ENCODE peak calls at places on chromosomes 11 and 22, in six cellular contexts. J is right lobe of liver, F is upper lobe of right lung, X is mucosa of descending colon, L is NCI-H510A treated with DMSO at 0.1 percent for 48 hours, P is AG04450. K is an unnamed sample.

GRCh38 chr11:74634537-74634936 is 42.2 kb downstream of the POLD3 start:
- DNase-seq in J (no peak), F (no peak), L (no peak), X (no peak), P (no peak), K (no peak)

GRCh38 chr11:2803186-2804057 is 82.2 kb downstream of the CDKN1C start:
- DNase-seq in L (no peak), F (peak; percentile 54), J (peak; percentile 37), X (peak; percentile 9), P (no peak), K (peak; percentile 43)

GRCh38 chr11:28793282-28793738 is 685.1 kb downstream of the METTL15 start:
- DNase-seq in L (no peak), J (no peak), X (no peak), P (no peak), F (no peak), K (no peak)

GRCh38 chr11:72534859-72535547 is 100.7 kb upstream of the CLPB start:
- DNase-seq in X (no peak), P (no peak), L (peak; percentile 6), F (no peak), J (no peak), K (no peak)

GRCh38 chr11:73186294-73186850 is 31.7 kb upstream of the P2RY2 start:
- DNase-seq in X (no peak), L (no peak), J (peak; percentile 39), P (no peak), F (no peak), K (peak; percentile 67)

GRCh38 chr11:119625206-119625988 is 103.6 kb downstream of the NECTIN1 start:
- DNase-seq in L (no peak), P (no peak), J (no peak), F (no peak), X (no peak), K (no peak)

GRCh38 chr22:23063539-23064380 is 6.6 kb upstream of the GNAZ start:
- DNase-seq in J (peak; percentile 38), L (no peak), X (no peak), P (no peak), F (peak; percentile 57), K (no peak)

GRCh38 chr11:126919147-126919823 is 81.3 kb downstream of the KIRREL3 start:
- DNase-seq in F (no peak), J (no peak), X (no peak), P (no peak), L (no peak), K (no peak)

GRCh38 chr11:94755494-94755893 is 12.7 kb upstream of the AMOTL1 start:
- DNase-seq in X (no peak), L (peak; percentile 6), J (no peak), P (no peak), F (no peak), K (no peak)

GRCh38 chr11:116225236-116225635 is 547.6 kb downstream of the BUD13 start:
- DNase-seq in X (no peak), J (no peak), P (no peak), F (no peak), L (no peak), K (no peak)

GRCh38 chr11:126158054-126158791 is 53.2 kb downstream of the RPUSD4 start:
- DNase-seq in L (no peak), F (no peak), J (no peak), P (no peak), X (no peak), K (no peak)

GRCh38 chr22:45891996-45892621 is 84.9 kb downstream of the WNT7B start:
- DNase-seq in J (no peak), X (no peak), F (peak; percentile 59), P (no peak), L (no peak), K (no peak)

GRCh38 chr11:100731471-100731870 is 44.4 kb downstream of the ARHGAP42 start:
- DNase-seq in F (no peak), J (no peak), P (no peak), L (no peak), X (no peak), K (no peak)

GRCh38 chr22:32801436-32802290 is at the start of gene TIMP3:
- DNase-seq in J (peak; percentile 94), L (peak; percentile 28), X (peak; percentile 71), F (peak; percentile 86), P (peak; percentile 73), K (no peak)

GRCh38 chr11:124900464-124900863 is 2.8 kb upstream of the ROBO4 start:
- DNase-seq in J (no peak), X (no peak), L (no peak), F (no peak), P (peak; percentile 68), K (no peak)

GRCh38 chr11:1564535-1565172 is 7.4 kb downstream of the DUSP8 start:
- DNase-seq in J (no peak), F (peak; percentile 72), X (peak; percentile 77), L (peak; percentile 42), P (peak; percentile 83), K (peak; percentile 50)

GRCh38 chr11:34181254-34181653 is 75.8 kb downstream of the NAT10 start:
- DNase-seq in X (no peak), L (no peak), J (no peak), F (no peak), P (no peak), K (no peak)

GRCh38 chr11:91703042-91703441 is 521.6 kb upstream of the FAT3 start:
- DNase-seq in X (no peak), P (no peak), J (no peak), L (no peak), F (no peak), K (no peak)

GRCh38 chr11:122486793-122487495 is 168.6 kb upstream of the UBASH3B start:
- DNase-seq in J (no peak), X (no peak), P (no peak), F (no peak), L (no peak), K (no peak)

GRCh38 chr11:14119357-14119756 is 156.8 kb downstream of the SPON1 start:
- DNase-seq in J (no peak), X (no peak), P (no peak), L (peak; percentile 30), F (no peak), K (no peak)

GRCh38 chr11:70763606-70764005 is 365.3 kb downstream of the CTTN start:
- DNase-seq in L (no peak), X (no peak), P (no peak), F (peak; percentile 43), J (no peak), K (no peak)

GRCh38 chr11:95372097-95372656 is 141.2 kb upstream of the SESN3 start:
- DNase-seq in P (no peak), J (no peak), X (no peak), F (no peak), L (no peak), K (no peak)

GRCh38 chr22:46536559-46537220 is 730 bp downstream of the CELSR1 start:
- DNase-seq in F (no peak), P (no peak), J (no peak), L (no peak), X (no peak), K (no peak)

GRCh38 chr22:46652081-46652929 is 32.1 kb downstream of the GRAMD4 start:
- DNase-seq in P (no peak), J (peak; percentile 83), L (no peak), F (no peak), X (peak; percentile 59), K (no peak)

GRCh38 chr11:128956401-128957203 is 13.9 kb upstream of the TP53AIP1 start:
- DNase-seq in L (peak; percentile 96), X (no peak), J (no peak), P (peak; percentile 47), F (no peak), K (no peak)

GRCh38 chr22:36816635-36817428 is at the start of gene PVALB:
- DNase-seq in L (no peak), J (no peak), F (no peak), P (no peak), X (peak; percentile 40), K (no peak)

GRCh38 chr22:24157783-24158170 is 23.5 kb upstream of the SUSD2 start:
- DNase-seq in X (no peak), J (no peak), L (no peak), F (no peak), P (no peak), K (no peak)

GRCh38 chr22:45598596-45599217 is 72.9 kb upstream of the ATXN10 start:
- DNase-seq in P (no peak), L (no peak), X (no peak), F (no peak), J (no peak), K (no peak)

GRCh38 chr22:17665884-17666283 is 27.3 kb downstream of the BCL2L13 start:
- DNase-seq in F (no peak), P (no peak), L (no peak), J (no peak), X (no peak), K (no peak)

GRCh38 chr22:42364641-42365336 is 67.4 kb downstream of the NFAM1 start:
- DNase-seq in P (no peak), F (no peak), J (no peak), X (no peak), L (no peak), K (no peak)

GRCh38 chr11:116219171-116219635 is 553.6 kb downstream of the BUD13 start:
- DNase-seq in X (peak; percentile 30), F (no peak), J (no peak), P (no peak), L (peak; percentile 23), K (no peak)

GRCh38 chr11:14642453-14642852 is 1.2 kb upstream of the PDE3B start:
- DNase-seq in J (no peak), F (no peak), X (no peak), L (no peak), P (no peak), K (no peak)

GRCh38 chr22:49046546-49047305 is 780.9 kb downstream of the BRD1 start:
- DNase-seq in F (peak; percentile 63), J (peak; percentile 47), P (no peak), L (peak; percentile 40), X (peak; percentile 39), K (no peak)

GRCh38 chr11:122020902-122021301 is 95.1 kb downstream of the BLID start:
- DNase-seq in J (no peak), L (no peak), X (no peak), F (no peak), P (no peak), K (no peak)

GRCh38 chr11:103395612-103396011 is 286.4 kb downstream of the DYNC2H1 start:
- DNase-seq in J (no peak), P (no peak), F (no peak), X (no peak), L (no peak), K (no peak)

GRCh38 chr22:49951001-49951677 is 9.4 kb upstream of the PIM3 start:
- DNase-seq in F (peak; percentile 98), P (no peak), L (peak; percentile 44), J (peak; percentile 89), X (peak; percentile 93), K (no peak)

GRCh38 chr11:363948-364761 is 5.1 kb upstream of the B4GALNT4 start:
- DNase-seq in L (no peak), J (no peak), X (peak; percentile 89), P (no peak), F (peak; percentile 83), K (peak; percentile 48)